ENCODE peak calls at places on chromosomes 5 and 9, in eight cellular contexts. B is activated CD8-positive, alpha-beta T cell treated with anti-CD3 and anti-CD28 coated beads for 36 hours; M is mucosa of descending colon; T is CD4-positive, alpha-beta T cell; X is activated CD4-positive, CD25-positive, alpha-beta regulatory T cell treated with anti-CD3 and anti-CD28 coated beads, Interleukin-2, amount 50 U/mL, for 24 hours; U is upper lobe of left lung; N is memory B cell; Y is HepG2. A is an unnamed sample.

GRCh38 chr5:96924016-96924443 is 11.8 kb upstream of the LNPEP start:
- ATAC-seq in B (peak), M (peak), T (peak), X (peak), U (no peak), N (no peak), Y (no peak), A (peak)

GRCh38 chr9:117184173-117184572 is 230.7 kb downstream of the ASTN2 start:
- ATAC-seq in B (no peak), M (no peak), T (no peak), X (no peak), U (no peak), N (no peak), Y (no peak), A (no peak)

GRCh38 chr9:9215050-9215449 is 1397.8 kb downstream of the PTPRD start:
- ATAC-seq in B (no peak), M (no peak), T (no peak), X (no peak), U (no peak), N (no peak), Y (no peak), A (peak)

GRCh38 chr5:44292736-44293135 is 96.5 kb downstream of the FGF10 start:
- ATAC-seq in B (no peak), M (no peak), T (no peak), X (no peak), U (no peak), N (no peak), Y (no peak), A (no peak)

GRCh38 chr9:112443200-112443599 is 43.4 kb upstream of the KIAA1958 start:
- ATAC-seq in B (no peak), M (no peak), T (peak), X (no peak), U (no peak), N (peak), Y (peak), A (no peak)

GRCh38 chr9:137192448-137192780 is 3.9 kb downstream of the SSNA1 start:
- ATAC-seq in B (no peak), M (no peak), T (no peak), X (no peak), U (no peak), N (no peak), Y (no peak), A (no peak)

GRCh38 chr5:179955062-179955461 is 47.4 kb upstream of the TBC1D9B start:
- ATAC-seq in B (no peak), M (no peak), T (no peak), X (no peak), U (no peak), N (no peak), Y (no peak), A (no peak)

GRCh38 chr5:153623117-153623516 is 132.6 kb downstream of the GRIA1 start:
- ATAC-seq in B (no peak), M (no peak), T (no peak), X (no peak), U (no peak), N (no peak), Y (no peak), A (no peak)

GRCh38 chr9:75087279-75087823 is 604 bp downstream of the NMRK1 start:
- ATAC-seq in B (no peak), M (peak), T (peak), X (no peak), U (no peak), N (no peak), Y (peak), A (no peak)

A was measured in esophagus mucosa.